ENCODE peak calls at places on chromosomes 1 and 21, in nine cellular contexts. One of them, this sample, is unnamed.

GRCh38 chr1:203440780-203441179 is 34.8 kb upstream of the PRELP start:
- DNase-seq in AG04449: peak
- DNase-seq in ACHN: peak
- DNase-seq in NCI-H1105 treated with DMSO at 0.1 percent for 48 hours: peak
- DNase-seq in ELF-1: peak
- DNase-seq in HCT116: no peak
- DNase-seq in upper lobe of right lung: peak
- DNase-seq in colonic mucosa: peak
- DNase-seq in CD8-positive, alpha-beta T cell: no peak
- DNase-seq in this sample: peak

GRCh38 chr1:115665319-115665718 is 23.5 kb downstream of the VANGL1 start:
- DNase-seq in NCI-H1105 treated with DMSO at 0.1 percent for 48 hours: peak
- DNase-seq in upper lobe of right lung: no peak
- DNase-seq in ACHN: no peak
- DNase-seq in CD8-positive, alpha-beta T cell: no peak
- DNase-seq in AG04449: no peak
- DNase-seq in colonic mucosa: peak
- DNase-seq in HCT116: no peak
- DNase-seq in ELF-1: no peak
- DNase-seq in this sample: peak

GRCh38 chr1:191618202-191618601 is 540.1 kb upstream of the RGS18 start:
- DNase-seq in CD8-positive, alpha-beta T cell: no peak
- DNase-seq in ELF-1: no peak
- DNase-seq in HCT116: no peak
- DNase-seq in AG04449: no peak
- DNase-seq in ACHN: no peak
- DNase-seq in NCI-H1105 treated with DMSO at 0.1 percent for 48 hours: no peak
- DNase-seq in colonic mucosa: no peak
- DNase-seq in upper lobe of right lung: no peak
- DNase-seq in this sample: no peak

GRCh38 chr1:34316773-34317172 is 140.1 kb downstream of the C1orf94 start:
- DNase-seq in ACHN: no peak
- DNase-seq in HCT116: no peak
- DNase-seq in colonic mucosa: no peak
- DNase-seq in ELF-1: no peak
- DNase-seq in upper lobe of right lung: no peak
- DNase-seq in NCI-H1105 treated with DMSO at 0.1 percent for 48 hours: no peak
- DNase-seq in CD8-positive, alpha-beta T cell: no peak
- DNase-seq in AG04449: no peak
- DNase-seq in this sample: no peak

GRCh38 chr1:234875328-234875952 is 253.2 kb downstream of the TOMM20 start:
- DNase-seq in upper lobe of right lung: peak
- DNase-seq in NCI-H1105 treated with DMSO at 0.1 percent for 48 hours: no peak
- DNase-seq in CD8-positive, alpha-beta T cell: no peak
- DNase-seq in ACHN: no peak
- DNase-seq in ELF-1: no peak
- DNase-seq in colonic mucosa: no peak
- DNase-seq in HCT116: no peak
- DNase-seq in AG04449: no peak
- DNase-seq in this sample: no peak

GRCh38 chr1:40668769-40669525 is 3.5 kb upstream of the RIMS3 start:
- DNase-seq in ELF-1: peak
- DNase-seq in colonic mucosa: peak
- DNase-seq in ACHN: peak
- DNase-seq in HCT116: peak
- DNase-seq in CD8-positive, alpha-beta T cell: peak
- DNase-seq in AG04449: no peak
- DNase-seq in NCI-H1105 treated with DMSO at 0.1 percent for 48 hours: peak
- DNase-seq in upper lobe of right lung: peak
- DNase-seq in this sample: peak

GRCh38 chr21:42227909-42228708 is 9.2 kb downstream of the ABCG1 start:
- DNase-seq in NCI-H1105 treated with DMSO at 0.1 percent for 48 hours: peak
- DNase-seq in upper lobe of right lung: peak
- DNase-seq in ACHN: peak
- DNase-seq in ELF-1: peak
- DNase-seq in AG04449: no peak
- DNase-seq in HCT116: peak
- DNase-seq in CD8-positive, alpha-beta T cell: peak
- DNase-seq in colonic mucosa: peak
- DNase-seq in this sample: peak

GRCh38 chr1:154502742-154503111 is 515 bp upstream of the SHE start:
- DNase-seq in ACHN: no peak
- DNase-seq in CD8-positive, alpha-beta T cell: no peak
- DNase-seq in colonic mucosa: no peak
- DNase-seq in upper lobe of right lung: no peak
- DNase-seq in AG04449: no peak
- DNase-seq in ELF-1: peak
- DNase-seq in HCT116: no peak
- DNase-seq in NCI-H1105 treated with DMSO at 0.1 percent for 48 hours: no peak
- DNase-seq in this sample: no peak

GRCh38 chr21:17726047-17726446 is 93.1 kb downstream of the C21orf91 start:
- DNase-seq in upper lobe of right lung: no peak
- DNase-seq in HCT116: peak
- DNase-seq in ACHN: peak
- DNase-seq in ELF-1: no peak
- DNase-seq in NCI-H1105 treated with DMSO at 0.1 percent for 48 hours: no peak
- DNase-seq in CD8-positive, alpha-beta T cell: no peak
- DNase-seq in colonic mucosa: no peak
- DNase-seq in AG04449: no peak
- DNase-seq in this sample: peak

GRCh38 chr1:60922304-60922703 is 160.1 kb upstream of the NFIA start:
- DNase-seq in NCI-H1105 treated with DMSO at 0.1 percent for 48 hours: no peak
- DNase-seq in upper lobe of right lung: no peak
- DNase-seq in AG04449: no peak
- DNase-seq in HCT116: no peak
- DNase-seq in ACHN: no peak
- DNase-seq in colonic mucosa: no peak
- DNase-seq in CD8-positive, alpha-beta T cell: no peak
- DNase-seq in ELF-1: no peak
- DNase-seq in this sample: no peak

GRCh38 chr1:205066221-205066818 is 17.9 kb downstream of the TMEM81 start:
- DNase-seq in HCT116: peak
- DNase-seq in ACHN: no peak
- DNase-seq in colonic mucosa: no peak
- DNase-seq in NCI-H1105 treated with DMSO at 0.1 percent for 48 hours: no peak
- DNase-seq in upper lobe of right lung: peak
- DNase-seq in ELF-1: no peak
- DNase-seq in AG04449: no peak
- DNase-seq in CD8-positive, alpha-beta T cell: no peak
- DNase-seq in this sample: no peak

GRCh38 chr1:43317817-43318471 is 17.2 kb downstream of the TIE1 start:
- DNase-seq in upper lobe of right lung: peak
- DNase-seq in CD8-positive, alpha-beta T cell: no peak
- DNase-seq in ELF-1: no peak
- DNase-seq in ACHN: no peak
- DNase-seq in HCT116: no peak
- DNase-seq in NCI-H1105 treated with DMSO at 0.1 percent for 48 hours: no peak
- DNase-seq in colonic mucosa: no peak
- DNase-seq in AG04449: no peak
- DNase-seq in this sample: no peak

GRCh38 chr1:64060611-64061302 is 142.7 kb upstream of the UBE2U start:
- DNase-seq in CD8-positive, alpha-beta T cell: no peak
- DNase-seq in AG04449: no peak
- DNase-seq in HCT116: no peak
- DNase-seq in colonic mucosa: no peak
- DNase-seq in NCI-H1105 treated with DMSO at 0.1 percent for 48 hours: peak
- DNase-seq in upper lobe of right lung: no peak
- DNase-seq in ACHN: no peak
- DNase-seq in ELF-1: no peak
- DNase-seq in this sample: no peak

GRCh38 chr1:61588736-61589381 is 136.1 kb downstream of the TM2D1 start:
- DNase-seq in ACHN: peak
- DNase-seq in CD8-positive, alpha-beta T cell: peak
- DNase-seq in AG04449: no peak
- DNase-seq in NCI-H1105 treated with DMSO at 0.1 percent for 48 hours: peak
- DNase-seq in HCT116: peak
- DNase-seq in upper lobe of right lung: no peak
- DNase-seq in colonic mucosa: peak
- DNase-seq in ELF-1: peak
- DNase-seq in this sample: peak

GRCh38 chr1:155688318-155689121 is at the start of the genes DAP3 and YY1AP1:
- DNase-seq in NCI-H1105 treated with DMSO at 0.1 percent for 48 hours: peak
- DNase-seq in upper lobe of right lung: peak
- DNase-seq in HCT116: peak
- DNase-seq in ACHN: peak
- DNase-seq in AG04449: peak
- DNase-seq in CD8-positive, alpha-beta T cell: peak
- DNase-seq in colonic mucosa: peak
- DNase-seq in ELF-1: peak
- DNase-seq in this sample: peak

GRCh38 chr1:111225717-111226400 is 1.7 kb upstream of the CHI3L2 start:
- DNase-seq in ACHN: no peak
- DNase-seq in HCT116: no peak
- DNase-seq in colonic mucosa: no peak
- DNase-seq in AG04449: no peak
- DNase-seq in upper lobe of right lung: no peak
- DNase-seq in ELF-1: no peak
- DNase-seq in CD8-positive, alpha-beta T cell: no peak
- DNase-seq in NCI-H1105 treated with DMSO at 0.1 percent for 48 hours: no peak
- DNase-seq in this sample: no peak

GRCh38 chr1:181128592-181129497 is 40.3 kb downstream of the IER5 start:
- DNase-seq in colonic mucosa: no peak
- DNase-seq in HCT116: no peak
- DNase-seq in upper lobe of right lung: peak
- DNase-seq in AG04449: no peak
- DNase-seq in CD8-positive, alpha-beta T cell: no peak
- DNase-seq in NCI-H1105 treated with DMSO at 0.1 percent for 48 hours: no peak
- DNase-seq in ACHN: no peak
- DNase-seq in ELF-1: peak
- DNase-seq in this sample: no peak

GRCh38 chr1:16032388-16033100 is 10.7 kb downstream of the CLCNKA start:
- DNase-seq in HCT116: peak
- DNase-seq in CD8-positive, alpha-beta T cell: peak
- DNase-seq in ACHN: peak
- DNase-seq in ELF-1: peak
- DNase-seq in colonic mucosa: peak
- DNase-seq in AG04449: no peak
- DNase-seq in NCI-H1105 treated with DMSO at 0.1 percent for 48 hours: peak
- DNase-seq in upper lobe of right lung: peak
- DNase-seq in this sample: peak

GRCh38 chr21:26127073-26127814 is 43.3 kb downstream of the APP start:
- DNase-seq in CD8-positive, alpha-beta T cell: no peak
- DNase-seq in AG04449: no peak
- DNase-seq in ELF-1: no peak
- DNase-seq in NCI-H1105 treated with DMSO at 0.1 percent for 48 hours: no peak
- DNase-seq in upper lobe of right lung: no peak
- DNase-seq in ACHN: no peak
- DNase-seq in HCT116: no peak
- DNase-seq in colonic mucosa: no peak
- DNase-seq in this sample: no peak

GRCh38 chr1:41587791-41588190 is 103.3 kb upstream of the EDN2 start:
- DNase-seq in upper lobe of right lung: no peak
- DNase-seq in AG04449: no peak
- DNase-seq in colonic mucosa: no peak
- DNase-seq in NCI-H1105 treated with DMSO at 0.1 percent for 48 hours: no peak
- DNase-seq in ACHN: no peak
- DNase-seq in HCT116: no peak
- DNase-seq in CD8-positive, alpha-beta T cell: no peak
- DNase-seq in ELF-1: no peak
- DNase-seq in this sample: no peak

GRCh38 chr1:206460846-206461426 is 9.3 kb upstream of the IKBKE start:
- DNase-seq in AG04449: no peak
- DNase-seq in CD8-positive, alpha-beta T cell: no peak
- DNase-seq in upper lobe of right lung: peak
- DNase-seq in NCI-H1105 treated with DMSO at 0.1 percent for 48 hours: no peak
- DNase-seq in HCT116: no peak
- DNase-seq in ELF-1: no peak
- DNase-seq in colonic mucosa: no peak
- DNase-seq in ACHN: no peak
- DNase-seq in this sample: no peak

GRCh38 chr1:14897080-14897449 is 256.5 kb upstream of the TMEM51 start:
- DNase-seq in HCT116: peak
- DNase-seq in NCI-H1105 treated with DMSO at 0.1 percent for 48 hours: no peak
- DNase-seq in ELF-1: no peak
- DNase-seq in ACHN: no peak
- DNase-seq in colonic mucosa: no peak
- DNase-seq in upper lobe of right lung: no peak
- DNase-seq in AG04449: no peak
- DNase-seq in CD8-positive, alpha-beta T cell: no peak
- DNase-seq in this sample: no peak

GRCh38 chr1:198007011-198007410 is 89.8 kb downstream of the LHX9 start:
- DNase-seq in NCI-H1105 treated with DMSO at 0.1 percent for 48 hours: no peak
- DNase-seq in CD8-positive, alpha-beta T cell: no peak
- DNase-seq in AG04449: no peak
- DNase-seq in ACHN: no peak
- DNase-seq in HCT116: no peak
- DNase-seq in upper lobe of right lung: no peak
- DNase-seq in colonic mucosa: no peak
- DNase-seq in ELF-1: no peak
- DNase-seq in this sample: no peak

GRCh38 chr21:45460011-45460565 is 55.1 kb downstream of the COL18A1 start:
- DNase-seq in HCT116: no peak
- DNase-seq in upper lobe of right lung: no peak
- DNase-seq in ACHN: no peak
- DNase-seq in ELF-1: no peak
- DNase-seq in colonic mucosa: no peak
- DNase-seq in CD8-positive, alpha-beta T cell: no peak
- DNase-seq in NCI-H1105 treated with DMSO at 0.1 percent for 48 hours: no peak
- DNase-seq in AG04449: no peak
- DNase-seq in this sample: no peak

GRCh38 chr1:51863384-51863783 is 15.1 kb downstream of the NRDC start:
- DNase-seq in HCT116: no peak
- DNase-seq in CD8-positive, alpha-beta T cell: no peak
- DNase-seq in colonic mucosa: no peak
- DNase-seq in ACHN: no peak
- DNase-seq in NCI-H1105 treated with DMSO at 0.1 percent for 48 hours: no peak
- DNase-seq in ELF-1: no peak
- DNase-seq in AG04449: no peak
- DNase-seq in upper lobe of right lung: no peak
- DNase-seq in this sample: no peak

GRCh38 chr1:197471248-197472035 is 203.4 kb downstream of the CRB1 start:
- DNase-seq in HCT116: no peak
- DNase-seq in ACHN: no peak
- DNase-seq in upper lobe of right lung: no peak
- DNase-seq in colonic mucosa: no peak
- DNase-seq in CD8-positive, alpha-beta T cell: no peak
- DNase-seq in ELF-1: peak
- DNase-seq in NCI-H1105 treated with DMSO at 0.1 percent for 48 hours: no peak
- DNase-seq in AG04449: no peak
- DNase-seq in this sample: no peak

GRCh38 chr1:9291914-9292360 is 757 bp upstream of the SPSB1 start:
- DNase-seq in AG04449: no peak
- DNase-seq in ELF-1: peak
- DNase-seq in HCT116: no peak
- DNase-seq in upper lobe of right lung: no peak
- DNase-seq in ACHN: no peak
- DNase-seq in colonic mucosa: peak
- DNase-seq in CD8-positive, alpha-beta T cell: no peak
- DNase-seq in NCI-H1105 treated with DMSO at 0.1 percent for 48 hours: no peak
- DNase-seq in this sample: peak

GRCh38 chr1:38962113-38962512 is 20.5 kb upstream of the RHBDL2 start:
- DNase-seq in ACHN: no peak
- DNase-seq in ELF-1: no peak
- DNase-seq in AG04449: peak
- DNase-seq in HCT116: no peak
- DNase-seq in upper lobe of right lung: no peak
- DNase-seq in NCI-H1105 treated with DMSO at 0.1 percent for 48 hours: no peak
- DNase-seq in CD8-positive, alpha-beta T cell: no peak
- DNase-seq in colonic mucosa: no peak
- DNase-seq in this sample: peak

GRCh38 chr1:93061895-93062792 is 16.9 kb upstream of the MTF2 start:
- DNase-seq in colonic mucosa: peak
- DNase-seq in ELF-1: peak
- DNase-seq in ACHN: peak
- DNase-seq in upper lobe of right lung: no peak
- DNase-seq in AG04449: no peak
- DNase-seq in NCI-H1105 treated with DMSO at 0.1 percent for 48 hours: peak
- DNase-seq in CD8-positive, alpha-beta T cell: no peak
- DNase-seq in HCT116: peak
- DNase-seq in this sample: peak

GRCh38 chr1:170114916-170115315 is 30.8 kb upstream of the NTMT2 start:
- DNase-seq in NCI-H1105 treated with DMSO at 0.1 percent for 48 hours: no peak
- DNase-seq in ACHN: peak
- DNase-seq in ELF-1: no peak
- DNase-seq in upper lobe of right lung: no peak
- DNase-seq in colonic mucosa: no peak
- DNase-seq in HCT116: no peak
- DNase-seq in CD8-positive, alpha-beta T cell: no peak
- DNase-seq in AG04449: no peak
- DNase-seq in this sample: peak

GRCh38 chr1:166391677-166392076 is 224.9 kb upstream of the FAM78B start:
- DNase-seq in AG04449: no peak
- DNase-seq in ELF-1: no peak
- DNase-seq in NCI-H1105 treated with DMSO at 0.1 percent for 48 hours: no peak
- DNase-seq in upper lobe of right lung: no peak
- DNase-seq in colonic mucosa: no peak
- DNase-seq in HCT116: no peak
- DNase-seq in ACHN: no peak
- DNase-seq in CD8-positive, alpha-beta T cell: no peak
- DNase-seq in this sample: no peak

This sample was measured in HT-29.